ENCODE peak calls at places on chromosomes 2 and 18, in seven cellular contexts. S is K562, Y is GM12892, X is HepG2, E is GM12878, T is SK-N-SH, Z is H1. J is an unnamed sample.

GRCh38 chr18:52046842-52047241 is 293.2 kb upstream of the DCC start:
- DNase-seq in S (no peak), Y (no peak), X (no peak), E (no peak), T (no peak), Z (no peak), J (no peak)

GRCh38 chr2:224796695-224797305 is 80.6 kb upstream of the CCDC195 start:
- DNase-seq in S (no peak), Y (no peak), X (no peak), E (no peak), T (no peak), Z (no peak), J (no peak)

GRCh38 chr2:80489718-80490117 is 185.2 kb upstream of the LRRTM1 start:
- DNase-seq in S (no peak), Y (no peak), X (no peak), E (no peak), T (no peak), Z (no peak), J (no peak)

GRCh38 chr2:219182331-219183150 is 4.5 kb downstream of the RETREG2 start:
- DNase-seq in S (no peak), Y (no peak), X (no peak), E (no peak), T (no peak), Z (no peak), J (no peak)

GRCh38 chr2:202135111-202135874 is 62.2 kb downstream of the KIAA2012 start:
- DNase-seq in S (no peak), Y (no peak), X (no peak), E (no peak), T (no peak), Z (no peak), J (no peak)

GRCh38 chr2:128973566-128973965 is 654.9 kb upstream of the HS6ST1 start:
- DNase-seq in S (no peak), Y (no peak), X (no peak), E (no peak), T (no peak), Z (no peak), J (no peak)

GRCh38 chr18:34023471-34023870 is 201.2 kb downstream of the NOL4 start:
- DNase-seq in S (no peak), Y (no peak), X (no peak), E (no peak), T (no peak), Z (peak; percentile 3), J (no peak)

GRCh38 chr18:5253910-5254309 is 41.6 kb downstream of the ZBTB14 start:
- DNase-seq in S (no peak), Y (no peak), X (no peak), E (no peak), T (no peak), Z (no peak), J (no peak)

GRCh38 chr2:99249951-99250350 is 5.5 kb downstream of the LYG2 start:
- DNase-seq in S (no peak), Y (no peak), X (no peak), E (no peak), T (no peak), Z (no peak), J (no peak)

GRCh38 chr2:126704434-126705165 is 48.6 kb downstream of the GYPC start:
- DNase-seq in S (no peak), Y (no peak), X (no peak), E (no peak), T (no peak), Z (no peak), J (no peak)

GRCh38 chr2:231820786-231821303 is 34.6 kb downstream of the COPS7B start:
- DNase-seq in S (no peak), Y (no peak), X (no peak), E (no peak), T (no peak), Z (no peak), J (no peak)

GRCh38 chr2:236348279-236348678 is 84.1 kb upstream of the ASB18 start:
- DNase-seq in S (no peak), Y (no peak), X (no peak), E (no peak), T (no peak), Z (no peak), J (no peak)

GRCh38 chr2:119605096-119605495 is 60.8 kb downstream of the CFAP221 start:
- DNase-seq in S (no peak), Y (no peak), X (no peak), E (no peak), T (no peak), Z (no peak), J (no peak)

GRCh38 chr2:240965296-240965904 is 33.0 kb upstream of the SNED1 start:
- DNase-seq in S (no peak), Y (no peak), X (no peak), E (no peak), T (peak; percentile 44), Z (no peak), J (no peak)

GRCh38 chr2:138830547-138830946 is 50.4 kb upstream of the NXPH2 start:
- DNase-seq in S (no peak), Y (no peak), X (no peak), E (no peak), T (no peak), Z (no peak), J (no peak)

GRCh38 chr2:138827426-138828054 is 47.4 kb upstream of the NXPH2 start:
- DNase-seq in S (peak; percentile 44), Y (no peak), X (peak; percentile 74), E (peak; percentile 31), T (peak; percentile 18), Z (no peak), J (peak; percentile 5)

GRCh38 chr2:138831154-138831553 is 51.0 kb upstream of the NXPH2 start:
- DNase-seq in S (no peak), Y (no peak), X (no peak), E (no peak), T (no peak), Z (no peak), J (no peak)

GRCh38 chr2:138831691-138832090 is 51.5 kb upstream of the NXPH2 start:
- DNase-seq in S (no peak), Y (no peak), X (no peak), E (no peak), T (no peak), Z (no peak), J (no peak)

GRCh38 chr2:138829326-138829725 is 49.1 kb upstream of the NXPH2 start:
- DNase-seq in S (peak; percentile 53), Y (no peak), X (peak; percentile 64), E (no peak), T (peak; percentile 49), Z (peak; percentile 23), J (no peak)
- TF ChIP-seq POLR2AphosphoS5 in S (no peak), Y (no peak), X (no peak), E (no peak), T (no peak), Z (no peak), J (no peak)

GRCh38 chr2:88874063-88874657 is 182.7 kb downstream of the RPIA start:
- DNase-seq in S (peak; percentile 50), Y (no peak), X (peak; percentile 53), E (no peak), T (peak; percentile 39), Z (no peak), J (no peak)
- TF ChIP-seq TAF1 in S (no peak), Y (no peak), X (no peak), E (no peak), T (no peak), Z (no peak), J (no peak)

DNA sequence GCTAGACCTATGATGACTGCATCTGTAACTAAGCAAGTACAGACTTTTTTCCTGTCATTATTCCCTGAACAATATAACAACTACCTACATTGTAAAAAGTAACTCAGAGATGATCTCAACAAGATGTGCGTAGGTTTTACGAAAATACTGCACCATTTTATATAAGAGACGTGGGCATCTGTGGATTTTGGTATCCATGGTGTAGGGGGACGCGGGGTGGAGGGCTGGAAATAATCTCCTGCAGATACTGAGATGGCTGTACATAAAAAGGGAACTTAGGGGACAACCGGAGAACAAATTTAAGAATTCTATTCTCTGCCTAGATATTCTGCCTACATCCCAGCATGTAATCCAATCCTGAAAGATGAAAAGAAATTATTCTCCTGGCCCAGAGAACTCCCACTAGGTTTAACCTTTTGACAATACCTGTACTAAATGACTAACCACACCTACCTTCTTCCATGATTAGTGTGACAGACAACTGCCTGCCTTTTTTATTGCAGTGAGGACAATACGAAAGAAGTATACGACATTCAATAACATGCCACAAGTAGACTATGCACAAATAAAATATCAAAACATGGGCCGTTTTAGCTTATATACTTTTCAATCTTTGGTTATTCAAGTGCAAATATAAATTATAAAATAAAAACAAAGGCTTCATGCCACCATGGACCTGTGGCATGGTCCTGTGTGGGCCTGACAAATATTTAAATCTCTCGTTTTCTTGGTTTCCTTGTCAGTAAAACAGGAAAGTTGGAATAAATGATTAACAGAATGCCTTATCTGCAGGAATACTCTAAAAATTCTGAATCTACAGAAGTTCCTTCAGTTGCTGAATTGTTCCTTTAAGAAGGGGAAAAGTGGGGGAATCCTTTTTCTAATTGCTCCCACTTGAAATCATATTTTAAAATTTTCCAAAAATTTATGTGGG is 46.3 kb downstream of the RTN4 start:
- DNase-seq in S (no peak), Y (no peak), X (no peak), E (no peak), T (no peak), Z (no peak), J (no peak)
- TF ChIP-seq POLR2AphosphoS5 in S (no peak), Y (no peak), X (no peak), E (no peak), T (no peak), Z (no peak), J (no peak)

DNA sequence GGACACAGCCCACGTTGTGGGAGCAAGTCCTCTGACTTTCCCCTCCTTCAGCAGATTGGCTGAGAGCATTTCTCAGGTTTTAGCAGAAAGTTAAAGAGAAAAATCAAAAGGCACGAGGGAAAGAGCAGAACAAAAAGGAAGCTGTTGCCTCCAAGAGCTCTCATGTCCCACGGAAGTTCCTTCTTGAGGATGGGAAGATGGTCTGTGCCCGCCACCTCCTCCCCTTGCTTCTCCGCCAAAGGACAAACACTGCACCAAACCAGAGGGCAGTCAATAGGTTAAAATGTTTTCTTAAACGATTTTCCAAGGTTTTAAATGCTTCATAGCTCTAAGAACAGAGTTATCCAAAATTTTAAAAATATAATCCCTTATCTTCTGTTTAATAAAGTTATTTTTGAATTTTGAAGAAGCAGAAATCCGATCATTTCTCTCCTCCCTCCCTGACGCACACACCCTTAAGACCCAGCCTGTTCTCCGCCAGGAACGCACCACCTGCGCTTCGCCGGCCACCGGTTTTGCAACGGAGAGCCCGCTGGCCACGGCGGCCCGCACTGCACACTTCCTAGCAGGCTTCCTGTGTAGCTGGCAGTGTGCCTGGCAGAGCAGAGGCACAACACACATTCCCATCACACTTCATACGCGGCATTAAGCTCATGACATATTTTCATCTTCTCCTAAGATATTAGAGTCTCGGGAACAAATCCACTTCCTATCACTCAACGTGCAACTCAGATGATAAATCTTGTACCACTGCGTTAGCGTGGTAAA is 148.2 kb downstream of the HDAC4 start:
- DNase-seq in S (no peak), Y (no peak), X (no peak), E (no peak), T (no peak), Z (no peak), J (no peak)
- TF ChIP-seq TAF1 in S (no peak), Y (no peak), X (no peak), E (no peak), T (no peak), Z (no peak), J (no peak)